ENCODE peak calls at places on chromosomes 13 and 19, in four cellular contexts. D is SK-N-SH, F is H1, N is sigmoid colon. X is an unnamed sample.

GRCh38 chr13:111076156-111077013 is 38.7 kb upstream of the ARHGEF7 start:
- DNase-seq in D (no peak), F (no peak), N (no peak), X (no peak)

GRCh38 chr19:40609561-40610395 is 8.6 kb downstream of the LTBP4 start:
- DNase-seq in D (peak), F (no peak), N (peak), X (peak)

GRCh38 chr19:40501599-40501998 is 34.8 kb downstream of the SPTBN4 start:
- DNase-seq in D (no peak), F (no peak), N (no peak), X (no peak)

GRCh38 chr19:15836345-15836594 is 20.8 kb upstream of the OR10H1 start:
- DNase-seq in D (no peak), F (no peak), N (no peak), X (no peak)

GRCh38 chr13:113849546-113849945 is 14.3 kb downstream of the GAS6 start:
- DNase-seq in D (no peak), F (no peak), N (no peak), X (no peak)

GRCh38 chr13:114148521-114148855 is 16.1 kb upstream of the RASA3 start:
- DNase-seq in D (peak), F (no peak), N (no peak), X (no peak)

GRCh38 chr13:33081666-33082065 is 65.4 kb downstream of the KL start:
- DNase-seq in D (no peak), F (no peak), N (no peak), X (no peak)

GRCh38 chr19:5292453-5292842 is 48.2 kb downstream of the PTPRS start:
- DNase-seq in D (peak), F (no peak), N (peak), X (no peak)

GRCh38 chr19:8515317-8515716 is 1.4 kb upstream of the ZNF414 start:
- DNase-seq in D (no peak), F (no peak), N (no peak), X (no peak)

GRCh38 chr13:88896466-88896865 is 1225.3 kb downstream of the SLITRK5 start:
- DNase-seq in D (no peak), F (no peak), N (no peak), X (no peak)

GRCh38 chr19:21922276-21922675 is 86.3 kb upstream of the ZNF43 start:
- DNase-seq in D (no peak), F (no peak), N (no peak), X (no peak)

GRCh38 chr13:107964356-107964755 is 251.0 kb downstream of the LIG4 start:
- DNase-seq in D (no peak), F (no peak), N (no peak), X (no peak)

GRCh38 chr13:29494520-29494919 is 101.0 kb downstream of the SLC7A1 start:
- DNase-seq in D (no peak), F (no peak), N (no peak), X (no peak)

GRCh38 chr13:40484101-40484800 is 182.2 kb downstream of the FOXO1 start:
- DNase-seq in D (no peak), F (no peak), N (no peak), X (no peak)

GRCh38 chr19:8473652-8474476 is 28.6 kb downstream of the PRAM1 start:
- DNase-seq in D (no peak), F (no peak), N (no peak), X (no peak)

GRCh38 chr19:18775586-18776287 is 15.4 kb downstream of the COMP start:
- DNase-seq in D (no peak), F (no peak), N (no peak), X (no peak)

GRCh38 chr13:30798776-30799625 is 63.7 kb downstream of the ALOX5AP start:
- DNase-seq in D (no peak), F (no peak), N (peak), X (no peak)

GRCh38 chr19:13208131-13208963 is 58.1 kb downstream of the IER2 start:
- DNase-seq in D (no peak), F (no peak), N (peak), X (peak)

GRCh38 chr19:29524201-29524911 is 1.4 kb upstream of the VSTM2B start:
- DNase-seq in D (no peak), F (no peak), N (no peak), X (no peak)

GRCh38 chr19:44512326-44513298 is 12.3 kb upstream of the ZNF180 start:
- DNase-seq in D (peak), F (peak), N (no peak), X (no peak)

GRCh38 chr19:56163097-56163496 is 12.7 kb upstream of the GALP start:
- DNase-seq in D (no peak), F (no peak), N (no peak), X (no peak)

GRCh38 chr13:110581489-110582185 is 20.1 kb upstream of the RAB20 start:
- DNase-seq in D (no peak), F (no peak), N (no peak), X (no peak)

GRCh38 chr19:28920269-28921066 is 292.5 kb downstream of the UQCRFS1 start:
- DNase-seq in D (no peak), F (peak), N (no peak), X (no peak)

GRCh38 chr19:35085947-35086346 is 29.7 kb upstream of the FXYD3 start:
- DNase-seq in D (no peak), F (no peak), N (no peak), X (no peak)

GRCh38 chr19:43461303-43461702 is 4.1 kb downstream of the LYPD3 start:
- DNase-seq in D (no peak), F (no peak), N (no peak), X (no peak)

GRCh38 chr13:37476874-37477273 is 121.7 kb downstream of the POSTN start:
- DNase-seq in D (no peak), F (no peak), N (no peak), X (no peak)

GRCh38 chr13:110161112-110161897 is 145.7 kb downstream of the COL4A1 start:
- DNase-seq in D (peak), F (no peak), N (no peak), X (no peak)

GRCh38 chr19:3389876-3390361 is 23.5 kb downstream of the NFIC start:
- DNase-seq in D (no peak), F (no peak), N (peak), X (no peak)

GRCh38 chr19:16014923-16015804 is 61.1 kb upstream of the TPM4 start:
- DNase-seq in D (peak), F (no peak), N (no peak), X (no peak)

GRCh38 chr13:52809310-52809769 is 39.1 kb downstream of the PCDH8 start:
- DNase-seq in D (peak), F (peak), N (no peak), X (no peak)

GRCh38 chr19:13993554-13994308 is 12.4 kb downstream of the RFX1 start:
- DNase-seq in D (peak), F (no peak), N (no peak), X (no peak)

GRCh38 chr13:45119469-45119989 is 781 bp upstream of the GTF2F2 start:
- DNase-seq in D (peak), F (no peak), N (no peak), X (no peak)

GRCh38 chr13:102042746-102043145 is 359.1 kb downstream of the FGF14 start:
- DNase-seq in D (no peak), F (no peak), N (no peak), X (no peak)

GRCh38 chr13:33260168-33261098 is 25.1 kb downstream of the STARD13 start:
- DNase-seq in D (no peak), F (no peak), N (no peak), X (no peak)

GRCh38 chr13:106537521-106537920 is 2.1 kb upstream of the EFNB2 start:
- DNase-seq in D (no peak), F (no peak), N (no peak), X (no peak)

GRCh38 chr19:55545913-55546495 is 661 bp upstream of the SBK3 start:
- DNase-seq in D (no peak), F (no peak), N (no peak), X (no peak)

DNA sequence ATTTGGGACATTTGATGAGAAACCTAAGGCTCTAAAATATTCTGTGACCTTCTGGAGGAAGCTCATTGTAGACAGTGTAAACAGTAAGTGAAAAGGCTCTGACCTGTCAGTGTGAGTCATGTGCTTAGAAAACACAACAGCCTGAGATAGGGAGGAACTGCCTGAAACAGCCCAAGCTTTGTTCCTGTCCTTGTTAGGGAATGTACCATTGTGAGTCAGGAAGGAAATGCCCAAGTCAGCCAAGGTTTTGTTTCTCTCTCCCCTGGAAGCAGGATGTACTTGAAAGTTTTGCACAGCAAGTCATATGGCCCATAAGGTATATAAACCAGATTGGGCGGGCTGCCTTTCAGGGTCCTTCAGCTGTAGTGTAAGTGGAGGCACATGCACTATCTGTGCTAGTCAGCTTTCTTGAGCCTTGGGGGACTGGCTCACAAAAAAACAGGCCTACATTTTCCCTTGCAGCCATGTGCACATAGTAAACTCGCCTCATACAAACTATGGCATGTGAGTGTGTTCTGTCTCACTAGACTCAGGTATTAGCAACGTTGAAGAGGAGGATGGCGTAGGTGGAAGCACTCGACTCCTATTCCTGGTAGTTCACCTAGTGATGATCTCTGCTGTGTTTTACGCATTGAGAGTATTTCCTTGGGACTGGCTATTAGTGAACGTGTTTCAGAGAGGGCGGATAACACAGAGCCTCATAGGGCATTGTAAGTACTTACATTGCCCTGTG is 141.2 kb upstream of the KLHL1 start:
- DNase-seq in D (no peak), F (peak), N (no peak), X (no peak)
- TF ChIP-seq POLR2AphosphoS5 in D (no peak), F (no peak), N (no peak), X (no peak)

GRCh38 chr13:27270594-27271520 is at the start of gene RASL11A:
- DNase-seq in D (peak), F (peak), N (peak), X (peak)
- TF ChIP-seq POLR2AphosphoS5 in D (peak), F (no peak), N (peak), X (no peak)

DNA sequence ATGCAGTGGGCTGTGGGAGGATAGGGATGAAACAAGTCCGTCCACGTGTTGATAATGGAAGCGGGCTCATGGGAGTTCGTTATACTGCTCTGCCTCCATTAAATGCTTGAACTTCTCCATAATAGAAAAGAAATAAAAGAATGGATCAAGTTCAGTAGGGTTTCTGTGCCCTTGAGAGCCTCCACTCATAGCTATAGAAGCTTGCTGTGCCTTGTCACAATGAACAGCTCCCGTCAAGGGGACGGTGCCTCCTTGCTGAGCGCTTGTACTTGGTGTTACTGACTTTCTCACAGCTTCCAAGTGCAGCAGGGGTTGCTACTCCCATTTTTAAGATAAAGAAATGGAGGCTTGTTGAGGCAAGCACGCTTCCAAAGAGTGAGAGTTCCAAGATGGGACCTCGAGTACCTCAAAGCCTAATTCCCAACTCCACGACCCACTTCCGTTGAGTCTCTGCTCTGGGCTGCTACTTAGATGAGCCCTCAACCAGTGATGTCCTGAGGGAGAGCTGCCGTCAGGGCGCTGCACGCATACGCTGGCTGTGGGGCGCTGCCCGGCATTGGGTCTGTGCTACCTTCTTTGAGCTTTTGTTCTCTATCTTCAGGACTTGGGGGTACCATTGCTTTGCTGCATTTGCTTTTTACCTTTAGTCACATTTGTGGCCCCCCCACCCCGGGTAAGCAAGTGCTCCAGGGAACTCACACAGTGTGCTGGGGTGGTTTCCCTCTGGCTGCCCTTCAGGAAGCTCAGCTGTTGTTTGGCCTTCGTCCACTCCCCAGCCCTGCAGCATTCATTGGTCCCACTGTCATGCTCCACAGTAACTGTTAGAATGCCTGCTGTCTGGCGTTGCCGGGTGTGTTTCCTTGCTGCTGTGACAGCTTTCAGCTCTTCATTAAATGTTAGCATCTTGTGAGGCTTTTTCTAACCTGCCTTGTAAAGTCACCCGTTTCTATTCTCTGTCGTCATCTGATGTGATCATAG is 9.5 kb downstream of the SNRNP70 start:
- DNase-seq in D (no peak), F (no peak), N (no peak), X (no peak)
- TF ChIP-seq POLR2AphosphoS5 in D (no peak), F (peak), N (no peak), X (no peak)

GRCh38 chr19:41957838-41958366 is 1.2 kb downstream of the RABAC1 start:
- DNase-seq in D (peak), F (peak), N (peak), X (no peak)
- TF ChIP-seq POLR2AphosphoS5 in D (no peak), F (no peak), N (no peak), X (no peak)

DNA sequence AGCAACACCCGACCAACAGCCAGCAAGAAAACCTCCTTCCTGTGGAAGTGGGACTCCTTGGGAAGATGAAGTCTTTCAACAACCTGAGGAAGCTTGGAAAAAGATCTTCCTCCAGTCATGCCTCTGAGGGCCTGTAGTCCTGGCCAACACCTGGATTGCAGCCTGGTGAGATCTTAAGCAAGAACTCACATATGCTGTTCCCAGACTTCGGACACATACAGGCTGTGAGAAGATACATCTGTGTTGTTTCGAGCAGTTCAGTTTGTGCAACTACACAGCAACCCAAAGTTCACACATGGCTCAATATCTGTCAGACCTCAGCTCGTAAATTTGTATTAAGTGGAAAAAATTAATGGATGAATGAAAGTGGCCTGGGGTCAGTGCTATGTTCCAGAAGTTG is 65.1 kb upstream of the UBAC2 start:
- DNase-seq in D (no peak), F (no peak), N (peak), X (no peak)
- TF ChIP-seq POLR2AphosphoS5 in D (no peak), F (no peak), N (peak), X (no peak)

DNA sequence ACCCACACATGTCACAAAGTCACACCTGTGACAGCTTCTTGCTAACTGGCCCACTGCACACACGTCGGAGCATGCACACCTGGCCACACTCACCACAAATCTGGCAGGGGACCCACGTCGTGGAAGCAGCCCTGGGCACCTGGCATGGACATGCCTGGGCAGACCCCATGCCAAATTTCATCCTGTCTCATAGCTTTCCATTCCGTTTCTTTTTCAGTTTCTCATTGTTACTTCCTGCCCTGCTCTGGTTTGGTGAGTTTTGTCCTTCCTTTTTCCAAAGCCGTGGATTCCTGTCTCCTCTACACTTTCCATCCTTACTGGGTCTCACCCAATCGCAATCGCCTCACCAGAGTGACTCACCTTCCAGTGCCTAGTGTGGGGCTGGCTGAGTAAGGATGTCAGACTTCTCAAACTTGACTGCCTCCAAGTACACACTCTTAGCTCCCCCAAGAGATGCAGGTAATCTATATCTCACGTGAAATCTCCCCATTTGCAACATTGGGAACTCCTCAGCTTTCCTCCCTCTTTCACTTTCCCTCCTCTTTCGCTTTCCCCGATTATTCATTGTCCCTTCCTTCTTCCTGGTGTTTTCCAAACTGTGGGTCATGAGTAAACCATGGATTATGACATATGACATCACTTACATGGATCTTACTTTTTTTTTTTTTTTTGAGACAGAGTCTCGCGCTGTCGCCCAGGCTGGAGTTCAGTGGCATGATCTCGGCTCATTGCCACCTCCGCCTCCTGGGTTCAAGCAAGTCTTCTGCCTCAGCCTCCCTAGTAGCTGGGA is 1.6 kb upstream of the BBC3 start:
- DNase-seq in D (no peak), F (no peak), N (no peak), X (no peak)
- TF ChIP-seq POLR2AphosphoS5 in D (peak), F (no peak), N (no peak), X (no peak)